ENCODE peak calls at places on chromosomes 7 and 10, in six cellular contexts. O, X, G, H, Y and Q are unnamed samples.

GRCh38 chr7:1645071-1646015 is 24.7 kb upstream of the ELFN1 start:
- DNase-seq in O (no peak), X (no peak), G (no peak), H (no peak), Y (no peak), Q (no peak)

GRCh38 chr7:129373651-129374428 is 60.4 kb upstream of the STRIP2 start:
- DNase-seq in O (no peak), X (no peak), G (no peak), H (no peak), Y (no peak), Q (no peak)

GRCh38 chr7:45000096-45001032 is at the start of gene CCM2:
- DNase-seq in O (no peak), X (no peak), G (no peak), H (no peak), Y (no peak), Q (no peak)

GRCh38 chr7:111753968-111754367 is 191.7 kb upstream of the IMMP2L start:
- DNase-seq in O (no peak), X (no peak), G (no peak), H (no peak), Y (no peak), Q (no peak)

GRCh38 chr10:115402690-115403089 is 309.5 kb downstream of the ATRNL1 start:
- DNase-seq in O (peak), X (no peak), G (no peak), H (no peak), Y (no peak), Q (peak)

GRCh38 chr10:52250562-52250961 is 63.5 kb upstream of the DKK1 start:
- DNase-seq in O (no peak), X (no peak), G (no peak), H (no peak), Y (no peak), Q (no peak)

GRCh38 chr10:132223156-132223590 is 36.4 kb downstream of the DPYSL4 start:
- DNase-seq in O (peak), X (peak), G (peak), H (peak), Y (peak), Q (peak)

GRCh38 chr10:132551093-132551807 is 13.7 kb downstream of the INPP5A start:
- DNase-seq in O (no peak), X (no peak), G (no peak), H (no peak), Y (no peak), Q (no peak)

GRCh38 chr7:68770649-68771048 is 827.6 kb upstream of the AUTS2 start:
- DNase-seq in O (no peak), X (no peak), G (no peak), H (no peak), Y (no peak), Q (no peak)

GRCh38 chr10:43058716-43059335 is 18.0 kb upstream of the RET start:
- DNase-seq in O (no peak), X (no peak), G (no peak), H (no peak), Y (no peak), Q (no peak)

GRCh38 chr10:127882801-127883459 is 9.8 kb downstream of the CLRN3 start:
- DNase-seq in O (no peak), X (no peak), G (no peak), H (no peak), Y (no peak), Q (no peak)

GRCh38 chr7:151641587-151641986 is 121.9 kb upstream of the RHEB start:
- DNase-seq in O (no peak), X (no peak), G (no peak), H (no peak), Y (no peak), Q (no peak)

GRCh38 chr7:4882742-4883351 is 669 bp downstream of the RADIL start:
- DNase-seq in O (no peak), X (no peak), G (no peak), H (no peak), Y (peak), Q (no peak)